ENCODE peak calls at places on chromosomes 3 and 15, in seven cellular contexts. A is activated CD4-positive, alpha-beta T cell treated with anti-CD3 and anti-CD28 coated beads, Interleukin-2, amount 10 ng/mL, durations not matched to agents 7 days and 5 days; H is GM04503; V is A172; Y is coronary artery; K is AG20443; M is activated naive CD4-positive, alpha-beta T cell. B is an unnamed sample.

GRCh38 chr15:92277776-92278175 is 115.9 kb upstream of the ST8SIA2 start:
- DNase-seq in M (no peak), A (no peak), Y (no peak), V (peak), H (no peak), K (peak), B (no peak)

GRCh38 chr3:61612211-61612995 is 51.0 kb downstream of the PTPRG start:
- DNase-seq in A (no peak), V (no peak), H (no peak), Y (no peak), M (no peak), K (peak), B (no peak)

GRCh38 chr15:43920201-43920600 is 93.4 kb downstream of the WDR76 start:
- DNase-seq in V (no peak), A (no peak), M (no peak), H (no peak), K (no peak), Y (no peak), B (no peak)

GRCh38 chr15:76978522-76979330 is 16.2 kb upstream of the PSTPIP1 start:
- DNase-seq in V (no peak), K (no peak), M (no peak), Y (no peak), H (no peak), A (no peak), B (no peak)

GRCh38 chr3:120275553-120276092 is 9.4 kb downstream of the GPR156 start:
- DNase-seq in M (no peak), A (no peak), K (no peak), Y (no peak), V (no peak), H (no peak), B (no peak)

GRCh38 chr3:172203522-172204258 is 164.3 kb downstream of the FNDC3B start:
- DNase-seq in M (no peak), Y (no peak), A (no peak), K (no peak), V (no peak), H (no peak), B (no peak)

GRCh38 chr3:39150170-39150802 is 3.1 kb downstream of the CSRNP1 start:
- DNase-seq in Y (no peak), A (no peak), V (no peak), M (no peak), K (no peak), H (no peak), B (no peak)

GRCh38 chr3:156187146-156187769 is 66.9 kb downstream of the KCNAB1 start:
- DNase-seq in Y (no peak), M (no peak), K (peak), A (no peak), V (peak), H (peak), B (no peak)

GRCh38 chr15:63288778-63289378 is 11.5 kb downstream of the APH1B start:
- DNase-seq in K (peak), H (no peak), V (peak), M (no peak), A (peak), Y (no peak), B (no peak)

B was measured in mesothelial cell of epicardium.